ENCODE peak calls at places on chromosomes 7 and 10, in ten cellular contexts. G is AG04450, R is OCI-LY7, D is suprapubic skin, H is heart left ventricle, C is PC-3, L is mammary epithelial cell, S is left ventricle myocardium inferior, X is epithelial cell of esophagus, N is brain microvascular endothelial cell. T is an unnamed sample.

GRCh38 chr10:13182424-13182823 is 21.1 kb downstream of the MCM10 start:
- DNase-seq in G (no peak), R (no peak), D (no peak), H (no peak), C (no peak), L (no peak), S (no peak), X (no peak), N (no peak), T (no peak)

GRCh38 chr7:1562611-1563051 is 6.6 kb upstream of the TMEM184A start:
- DNase-seq in G (peak; percentile 49), R (no peak), D (no peak), H (no peak), C (no peak), L (no peak), S (no peak), X (no peak), N (no peak), T (no peak)

GRCh38 chr7:30845426-30846135 is 66.1 kb upstream of the AQP1 start:
- DNase-seq in G (no peak), R (no peak), D (no peak), H (peak; percentile 53), C (peak; percentile 48), L (peak; percentile 49), S (peak; percentile 52), X (peak; percentile 33), N (no peak), T (no peak)

GRCh38 chr10:74177140-74177677 is 26.2 kb downstream of the ADK start:
- DNase-seq in G (no peak), R (peak; percentile 43), D (peak; percentile 79), H (no peak), C (peak; percentile 98), L (peak; percentile 68), S (no peak), X (peak; percentile 62), N (peak; percentile 22), T (no peak)

GRCh38 chr7:117119192-117119924 is 166.1 kb downstream of the ST7 start:
- DNase-seq in G (peak; percentile 61), R (peak; percentile 66), D (peak; percentile 86), H (peak; percentile 81), C (peak; percentile 87), L (peak; percentile 57), S (peak; percentile 72), X (peak; percentile 77), N (peak; percentile 84), T (peak; percentile 54)

GRCh38 chr10:110918269-110918632 is 729 bp downstream of the BBIP1 start:
- DNase-seq in G (peak; percentile 90), R (no peak), D (peak; percentile 98), H (peak; percentile 97), C (peak; percentile 89), L (no peak), S (peak; percentile 97), X (peak; percentile 97), N (peak; percentile 94), T (peak; percentile 90)

GRCh38 chr7:44384586-44385383 is 59.4 kb upstream of the CAMK2B start:
- DNase-seq in G (no peak), R (no peak), D (no peak), H (peak; percentile 42), C (no peak), L (no peak), S (no peak), X (no peak), N (no peak), T (no peak)

GRCh38 chr7:15822123-15822495 is 135.6 kb upstream of the MEOX2 start:
- DNase-seq in G (no peak), R (no peak), D (no peak), H (no peak), C (no peak), L (no peak), S (no peak), X (no peak), N (no peak), T (no peak)

GRCh38 chr7:151745090-151745638 is 131.8 kb downstream of the PRKAG2 start:
- DNase-seq in G (no peak), R (no peak), D (no peak), H (peak; percentile 88), C (peak; percentile 88), L (peak; percentile 61), S (peak; percentile 73), X (peak; percentile 77), N (peak; percentile 88), T (no peak)

GRCh38 chr10:135601-136464 is 578 bp downstream of the ZMYND11 start:
- DNase-seq in G (no peak), R (peak; percentile 62), D (peak; percentile 81), H (peak; percentile 71), C (peak; percentile 26), L (peak; percentile 53), S (peak; percentile 65), X (peak; percentile 58), N (peak; percentile 51), T (no peak)

GRCh38 chr7:138197306-138197640 is 121.0 kb downstream of the AKR1D1 start:
- DNase-seq in G (no peak), R (no peak), D (no peak), H (no peak), C (no peak), L (peak; percentile 24), S (no peak), X (peak; percentile 55), N (no peak), T (no peak)

GRCh38 chr10:121668336-121669009 is 70.2 kb upstream of the FGFR2 start:
- DNase-seq in G (no peak), R (no peak), D (no peak), H (peak; percentile 73), C (no peak), L (peak; percentile 28), S (peak; percentile 43), X (peak; percentile 46), N (no peak), T (no peak)

GRCh38 chr10:32445740-32446615 is at the start of gene CCDC7:
- DNase-seq in G (peak; percentile 52), R (peak; percentile 93), D (peak; percentile 86), H (peak; percentile 93), C (peak; percentile 99), L (peak; percentile 90), S (peak; percentile 89), X (peak; percentile 80), N (peak; percentile 82), T (peak; percentile 69)
- TF ChIP-seq CTCF in G (peak; percentile 51), R (peak; percentile 72), D (no peak), H (peak; percentile 61), C (peak; percentile 84), L (no peak), S (peak; percentile 72), X (no peak), N (peak; percentile 42), T (peak; percentile 61)

DNA sequence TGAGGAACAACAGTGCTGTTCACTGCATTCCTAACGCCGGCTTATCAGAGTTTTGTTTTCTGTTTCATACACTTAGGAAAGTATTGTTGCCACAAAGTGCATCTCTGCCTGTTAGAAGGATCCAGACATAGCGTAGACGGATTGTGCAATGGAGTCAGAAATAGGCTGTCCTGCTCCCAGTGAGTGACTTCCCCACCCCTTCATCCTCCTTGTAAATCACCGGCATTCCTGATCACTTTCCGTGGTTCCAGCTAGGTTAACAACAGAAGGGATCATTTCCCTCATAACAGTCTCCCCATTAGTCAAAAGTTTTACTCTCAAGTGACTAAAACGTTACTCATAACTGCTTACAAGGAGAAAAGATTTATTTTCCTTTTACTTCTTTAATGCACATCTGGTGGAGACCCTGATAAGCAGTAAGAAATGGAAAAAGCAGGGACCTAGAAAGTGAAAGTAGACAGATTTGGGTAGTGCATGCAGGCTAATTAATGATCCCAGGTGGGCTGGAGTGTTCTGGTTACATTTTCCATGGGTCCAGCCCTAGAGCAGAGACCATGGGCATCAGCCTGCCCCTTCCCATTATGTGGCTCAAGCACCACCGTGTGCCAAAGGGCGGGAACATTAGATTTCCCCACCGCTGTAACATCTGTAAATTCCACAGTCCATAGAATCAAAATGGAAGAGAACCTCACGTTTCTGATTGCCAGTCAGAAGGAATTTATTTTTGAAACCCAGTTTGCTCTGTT is 395.1 kb upstream of the GALNT17 start:
- DNase-seq in G (peak; percentile 26), R (no peak), D (no peak), H (no peak), C (no peak), L (peak; percentile 24), S (no peak), X (peak; percentile 86), N (peak; percentile 56), T (no peak)
- H3K4me3 ChIP-seq in G (peak overlapping the region; percentile 53), R (no peak overlapping the region), D (peak overlapping the region; percentile 18), H (peak overlapping the region; percentile 55), C (no peak overlapping the region), L (peak overlapping the region; percentile 37), S (peak overlapping the region; percentile 45), X (no peak overlapping the region), N (peak overlapping the region; percentile 49), T (no peak overlapping the region)

GRCh38 chr10:109866168-109866994 is 56.9 kb downstream of the XPNPEP1 start:
- DNase-seq in G (no peak), R (peak; percentile 11), D (no peak), H (peak; percentile 65), C (peak; percentile 9), L (no peak), S (peak; percentile 52), X (no peak), N (peak; percentile 25), T (no peak)
- TF ChIP-seq CTCF in G (peak; percentile 43), R (peak; percentile 48), D (no peak), H (no peak), C (peak; percentile 49), L (no peak), S (peak; percentile 45), X (peak; percentile 39), N (peak; percentile 52), T (peak; percentile 57)

GRCh38 chr10:24467094-24467493 is 256.6 kb downstream of the ARHGAP21 start:
- DNase-seq in G (no peak), R (no peak), D (no peak), H (no peak), C (no peak), L (peak; percentile 19), S (no peak), X (no peak), N (no peak), T (no peak)
- H3K4me3 ChIP-seq in G (peak overlapping the region; percentile 55), R (no peak overlapping the region), D (peak overlapping the region; percentile 5), H (peak overlapping the region; percentile 26), C (peak overlapping the region; percentile 84), L (peak overlapping the region; percentile 69), S (no peak overlapping the region), X (peak overlapping the region; percentile 53), N (peak overlapping the region; percentile 61), T (peak overlapping the region; percentile 66)

T was measured in LNCaP clone FGC.